ENCODE peak calls at places on chromosomes 12 and 14, in eight cellular contexts. One of them, this sample, is unnamed.

GRCh38 chr14:63524537-63525155 is 18.5 kb downstream of the PPP2R5E start:
- DNase-seq in T-helper 9 cell: no peak
- DNase-seq in left colon: peak
- DNase-seq in GM03348: no peak
- DNase-seq in AG04450: no peak
- DNase-seq in NCI-H345: no peak
- DNase-seq in HEK293T: no peak
- DNase-seq in substantia nigra: no peak
- DNase-seq in this sample: peak

GRCh38 chr14:55412686-55413085 is 1.1 kb upstream of the ATG14 start:
- DNase-seq in T-helper 9 cell: no peak
- DNase-seq in left colon: no peak
- DNase-seq in GM03348: no peak
- DNase-seq in AG04450: no peak
- DNase-seq in NCI-H345: no peak
- DNase-seq in HEK293T: no peak
- DNase-seq in substantia nigra: no peak
- DNase-seq in this sample: peak

GRCh38 chr12:12070674-12071661 is at the start of gene BCL2L14:
- DNase-seq in T-helper 9 cell: no peak
- DNase-seq in left colon: peak
- DNase-seq in GM03348: no peak
- DNase-seq in AG04450: no peak
- DNase-seq in NCI-H345: no peak
- DNase-seq in HEK293T: no peak
- DNase-seq in substantia nigra: no peak
- DNase-seq in this sample: peak

GRCh38 chr12:103645202-103645601 is 58.1 kb downstream of the STAB2 start:
- DNase-seq in T-helper 9 cell: no peak
- DNase-seq in left colon: no peak
- DNase-seq in GM03348: peak
- DNase-seq in AG04450: no peak
- DNase-seq in NCI-H345: no peak
- DNase-seq in HEK293T: no peak
- DNase-seq in substantia nigra: no peak
- DNase-seq in this sample: no peak

GRCh38 chr12:53738834-53739284 is 11.6 kb upstream of the CALCOCO1 start:
- DNase-seq in T-helper 9 cell: no peak
- DNase-seq in left colon: no peak
- DNase-seq in GM03348: no peak
- DNase-seq in AG04450: no peak
- DNase-seq in NCI-H345: no peak
- DNase-seq in HEK293T: no peak
- DNase-seq in substantia nigra: no peak
- DNase-seq in this sample: no peak

GRCh38 chr14:24071144-24071697 is at the start of gene CPNE6:
- DNase-seq in T-helper 9 cell: no peak
- DNase-seq in left colon: peak
- DNase-seq in GM03348: no peak
- DNase-seq in AG04450: no peak
- DNase-seq in NCI-H345: no peak
- DNase-seq in HEK293T: no peak
- DNase-seq in substantia nigra: no peak
- DNase-seq in this sample: no peak

GRCh38 chr12:101407054-101407437 is 526 bp downstream of the ARL1 start:
- DNase-seq in T-helper 9 cell: no peak
- DNase-seq in left colon: no peak
- DNase-seq in GM03348: no peak
- DNase-seq in AG04450: peak
- DNase-seq in NCI-H345: peak
- DNase-seq in HEK293T: no peak
- DNase-seq in substantia nigra: no peak
- DNase-seq in this sample: no peak

GRCh38 chr12:132550830-132551229 is 59.6 kb downstream of the LRCOL1 start:
- DNase-seq in T-helper 9 cell: no peak
- DNase-seq in left colon: no peak
- DNase-seq in GM03348: no peak
- DNase-seq in AG04450: no peak
- DNase-seq in NCI-H345: no peak
- DNase-seq in HEK293T: no peak
- DNase-seq in substantia nigra: no peak
- DNase-seq in this sample: no peak

GRCh38 chr14:93994919-93995682 is 2.0 kb upstream of the CCDC197 start:
- DNase-seq in T-helper 9 cell: no peak
- DNase-seq in left colon: no peak
- DNase-seq in GM03348: peak
- DNase-seq in AG04450: peak
- DNase-seq in NCI-H345: no peak
- DNase-seq in HEK293T: no peak
- DNase-seq in substantia nigra: no peak
- DNase-seq in this sample: peak

GRCh38 chr12:90366286-90366685 is 588.7 kb downstream of the CCER1 start:
- DNase-seq in T-helper 9 cell: no peak
- DNase-seq in left colon: no peak
- DNase-seq in GM03348: peak
- DNase-seq in AG04450: no peak
- DNase-seq in NCI-H345: no peak
- DNase-seq in HEK293T: no peak
- DNase-seq in substantia nigra: no peak
- DNase-seq in this sample: peak

GRCh38 chr12:113073586-113073985 is 17.1 kb downstream of the DTX1 start:
- DNase-seq in T-helper 9 cell: no peak
- DNase-seq in left colon: no peak
- DNase-seq in GM03348: no peak
- DNase-seq in AG04450: no peak
- DNase-seq in NCI-H345: no peak
- DNase-seq in HEK293T: no peak
- DNase-seq in substantia nigra: no peak
- DNase-seq in this sample: no peak

GRCh38 chr12:103800252-103800771 is 40.7 kb downstream of the NT5DC3 start:
- DNase-seq in T-helper 9 cell: no peak
- DNase-seq in left colon: peak
- DNase-seq in GM03348: peak
- DNase-seq in AG04450: peak
- DNase-seq in NCI-H345: peak
- DNase-seq in HEK293T: no peak
- DNase-seq in substantia nigra: peak
- DNase-seq in this sample: no peak

GRCh38 chr12:103273645-103274044 is 222.1 kb downstream of the C12orf42 start:
- DNase-seq in T-helper 9 cell: no peak
- DNase-seq in left colon: no peak
- DNase-seq in GM03348: no peak
- DNase-seq in AG04450: no peak
- DNase-seq in NCI-H345: peak
- DNase-seq in HEK293T: no peak
- DNase-seq in substantia nigra: no peak
- DNase-seq in this sample: peak

GRCh38 chr12:111638576-111638975 is 39.5 kb upstream of the ATXN2 start:
- DNase-seq in T-helper 9 cell: no peak
- DNase-seq in left colon: no peak
- DNase-seq in GM03348: no peak
- DNase-seq in AG04450: no peak
- DNase-seq in NCI-H345: no peak
- DNase-seq in HEK293T: no peak
- DNase-seq in substantia nigra: no peak
- DNase-seq in this sample: no peak

GRCh38 chr14:35286707-35287106 is 5.5 kb upstream of the PSMA6 start:
- DNase-seq in T-helper 9 cell: no peak
- DNase-seq in left colon: no peak
- DNase-seq in GM03348: no peak
- DNase-seq in AG04450: no peak
- DNase-seq in NCI-H345: no peak
- DNase-seq in HEK293T: no peak
- DNase-seq in substantia nigra: no peak
- DNase-seq in this sample: no peak

GRCh38 chr12:17588968-17589367 is 501.0 kb downstream of the RERGL start:
- DNase-seq in T-helper 9 cell: no peak
- DNase-seq in left colon: no peak
- DNase-seq in GM03348: no peak
- DNase-seq in AG04450: no peak
- DNase-seq in NCI-H345: no peak
- DNase-seq in HEK293T: peak
- DNase-seq in substantia nigra: no peak
- DNase-seq in this sample: peak

GRCh38 chr12:100826323-100826722 is 31.7 kb downstream of the ANO4 start:
- DNase-seq in T-helper 9 cell: peak
- DNase-seq in left colon: peak
- DNase-seq in GM03348: peak
- DNase-seq in AG04450: peak
- DNase-seq in NCI-H345: no peak
- DNase-seq in HEK293T: peak
- DNase-seq in substantia nigra: no peak
- DNase-seq in this sample: peak